ENCODE peak calls at places on chromosomes 11 and 22, in ten cellular contexts. One of them, this sample, is unnamed.

GRCh38 chr22:41383085-41383484 is 1.3 kb downstream of the TEF start:
- DNase-seq in Peyer's patch: no peak
- DNase-seq in tibial artery: no peak
- DNase-seq in lower lobe of right lung: no peak
- DNase-seq in bronchial epithelial cell: no peak
- DNase-seq in aorta: no peak
- DNase-seq in CD4-positive, CD25-positive, alpha-beta regulatory T cell: no peak
- DNase-seq in neural progenitor cell: no peak
- DNase-seq in pancreas: no peak
- DNase-seq in transverse colon: no peak
- DNase-seq in this sample: no peak

GRCh38 chr11:104619751-104620150 is 278.5 kb downstream of the CASP12 start:
- DNase-seq in Peyer's patch: no peak
- DNase-seq in neural progenitor cell: no peak
- DNase-seq in transverse colon: no peak
- DNase-seq in lower lobe of right lung: no peak
- DNase-seq in bronchial epithelial cell: no peak
- DNase-seq in pancreas: no peak
- DNase-seq in aorta: no peak
- DNase-seq in CD4-positive, CD25-positive, alpha-beta regulatory T cell: no peak
- DNase-seq in tibial artery: no peak
- DNase-seq in this sample: no peak

GRCh38 chr11:15926071-15926470 is 430.3 kb downstream of the SOX6 start:
- DNase-seq in aorta: no peak
- DNase-seq in CD4-positive, CD25-positive, alpha-beta regulatory T cell: no peak
- DNase-seq in bronchial epithelial cell: peak
- DNase-seq in neural progenitor cell: no peak
- DNase-seq in Peyer's patch: no peak
- DNase-seq in pancreas: no peak
- DNase-seq in lower lobe of right lung: no peak
- DNase-seq in tibial artery: no peak
- DNase-seq in transverse colon: no peak
- DNase-seq in this sample: no peak

GRCh38 chr11:933002-933820 is 7.5 kb downstream of the AP2A2 start:
- DNase-seq in tibial artery: no peak
- DNase-seq in bronchial epithelial cell: no peak
- DNase-seq in transverse colon: no peak
- DNase-seq in neural progenitor cell: no peak
- DNase-seq in lower lobe of right lung: no peak
- DNase-seq in Peyer's patch: no peak
- DNase-seq in pancreas: no peak
- DNase-seq in CD4-positive, CD25-positive, alpha-beta regulatory T cell: no peak
- DNase-seq in aorta: no peak
- DNase-seq in this sample: no peak

GRCh38 chr11:132300283-132300682 is 929.9 kb downstream of the NTM start:
- DNase-seq in Peyer's patch: no peak
- DNase-seq in bronchial epithelial cell: no peak
- DNase-seq in tibial artery: no peak
- DNase-seq in lower lobe of right lung: no peak
- DNase-seq in transverse colon: no peak
- DNase-seq in pancreas: no peak
- DNase-seq in aorta: no peak
- DNase-seq in neural progenitor cell: peak
- DNase-seq in CD4-positive, CD25-positive, alpha-beta regulatory T cell: no peak
- DNase-seq in this sample: no peak

GRCh38 chr11:122139595-122139866 is 23.5 kb upstream of the BLID start:
- DNase-seq in tibial artery: no peak
- DNase-seq in CD4-positive, CD25-positive, alpha-beta regulatory T cell: no peak
- DNase-seq in Peyer's patch: no peak
- DNase-seq in aorta: no peak
- DNase-seq in lower lobe of right lung: no peak
- DNase-seq in neural progenitor cell: no peak
- DNase-seq in bronchial epithelial cell: no peak
- DNase-seq in pancreas: no peak
- DNase-seq in transverse colon: no peak
- DNase-seq in this sample: no peak

GRCh38 chr11:44418438-44418795 is 108.5 kb upstream of the ALX4 start:
- DNase-seq in Peyer's patch: no peak
- DNase-seq in neural progenitor cell: no peak
- DNase-seq in lower lobe of right lung: no peak
- DNase-seq in tibial artery: no peak
- DNase-seq in CD4-positive, CD25-positive, alpha-beta regulatory T cell: no peak
- DNase-seq in pancreas: no peak
- DNase-seq in transverse colon: no peak
- DNase-seq in bronchial epithelial cell: no peak
- DNase-seq in aorta: no peak
- DNase-seq in this sample: no peak

GRCh38 chr22:24107668-24108067 is 73.6 kb upstream of the SUSD2 start:
- DNase-seq in tibial artery: peak
- DNase-seq in pancreas: no peak
- DNase-seq in neural progenitor cell: no peak
- DNase-seq in transverse colon: peak
- DNase-seq in Peyer's patch: peak
- DNase-seq in aorta: peak
- DNase-seq in bronchial epithelial cell: peak
- DNase-seq in lower lobe of right lung: peak
- DNase-seq in CD4-positive, CD25-positive, alpha-beta regulatory T cell: no peak
- DNase-seq in this sample: peak

GRCh38 chr11:44162662-44163061 is 67.2 kb downstream of the EXT2 start:
- DNase-seq in Peyer's patch: no peak
- DNase-seq in neural progenitor cell: no peak
- DNase-seq in CD4-positive, CD25-positive, alpha-beta regulatory T cell: no peak
- DNase-seq in tibial artery: no peak
- DNase-seq in lower lobe of right lung: no peak
- DNase-seq in transverse colon: no peak
- DNase-seq in aorta: no peak
- DNase-seq in bronchial epithelial cell: no peak
- DNase-seq in pancreas: no peak
- DNase-seq in this sample: no peak

GRCh38 chr11:132158091-132158490 is 787.7 kb downstream of the NTM start:
- DNase-seq in aorta: no peak
- DNase-seq in tibial artery: no peak
- DNase-seq in Peyer's patch: no peak
- DNase-seq in CD4-positive, CD25-positive, alpha-beta regulatory T cell: no peak
- DNase-seq in neural progenitor cell: peak
- DNase-seq in transverse colon: no peak
- DNase-seq in lower lobe of right lung: no peak
- DNase-seq in bronchial epithelial cell: peak
- DNase-seq in pancreas: no peak
- DNase-seq in this sample: no peak

GRCh38 chr11:125621995-125622394 is 3.0 kb upstream of the CHEK1 start:
- DNase-seq in bronchial epithelial cell: peak
- DNase-seq in pancreas: no peak
- DNase-seq in CD4-positive, CD25-positive, alpha-beta regulatory T cell: no peak
- DNase-seq in neural progenitor cell: no peak
- DNase-seq in aorta: no peak
- DNase-seq in lower lobe of right lung: no peak
- DNase-seq in Peyer's patch: no peak
- DNase-seq in transverse colon: no peak
- DNase-seq in tibial artery: no peak
- DNase-seq in this sample: no peak

DNA sequence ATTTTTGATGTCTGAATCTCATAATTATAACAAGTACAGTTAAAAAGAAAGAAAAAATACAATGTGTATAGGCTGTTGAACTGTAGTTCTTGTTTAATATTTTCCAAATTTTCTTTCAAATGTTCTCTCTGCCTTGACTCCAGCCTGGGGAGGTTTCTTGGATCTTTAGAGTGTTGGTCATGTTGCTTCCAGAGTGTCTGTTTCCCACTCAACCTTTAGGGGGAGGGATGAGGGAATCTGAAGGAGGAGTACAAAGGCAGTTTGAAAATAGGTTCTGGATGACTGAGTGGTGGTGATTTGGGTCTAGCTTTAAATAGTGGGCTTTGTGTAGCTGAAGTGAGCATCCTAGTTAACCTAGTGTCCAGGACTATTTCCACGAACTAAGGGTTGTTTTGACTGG is 2.0 kb downstream of the CTNND1 start:
- DNase-seq in bronchial epithelial cell: no peak
- DNase-seq in transverse colon: no peak
- DNase-seq in aorta: no peak
- DNase-seq in tibial artery: no peak
- DNase-seq in pancreas: no peak
- DNase-seq in neural progenitor cell: peak
- DNase-seq in lower lobe of right lung: no peak
- DNase-seq in CD4-positive, CD25-positive, alpha-beta regulatory T cell: no peak
- DNase-seq in Peyer's patch: no peak
- DNase-seq in this sample: no peak
- H3K4me3 ChIP-seq in bronchial epithelial cell: peak
- H3K4me3 ChIP-seq in transverse colon: peak
- H3K4me3 ChIP-seq in aorta: peak
- H3K4me3 ChIP-seq in tibial artery: peak
- H3K4me3 ChIP-seq in pancreas: peak
- H3K4me3 ChIP-seq in neural progenitor cell: peak
- H3K4me3 ChIP-seq in lower lobe of right lung: peak
- H3K4me3 ChIP-seq in CD4-positive, CD25-positive, alpha-beta regulatory T cell: no peak
- H3K4me3 ChIP-seq in Peyer's patch: peak
- H3K4me3 ChIP-seq in this sample: peak

DNA sequence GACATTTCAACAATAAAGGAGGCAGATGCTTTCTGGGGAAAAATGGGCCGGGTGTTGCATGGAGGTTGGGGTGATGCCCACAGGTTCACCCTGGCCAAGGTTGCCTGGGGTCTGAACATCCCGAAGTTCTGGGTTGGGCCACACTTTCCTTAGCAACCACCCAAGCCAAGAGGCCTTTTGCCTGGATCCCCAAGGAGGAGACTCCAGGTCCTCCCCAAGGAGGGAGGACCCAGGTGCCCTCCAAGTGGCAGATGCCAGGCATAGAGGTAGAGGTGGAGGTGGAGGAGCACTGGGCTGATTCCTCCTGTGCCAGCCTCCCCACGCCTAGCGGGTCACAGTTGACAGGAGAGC is 1.2 kb downstream of the CYB5R3 start:
- DNase-seq in bronchial epithelial cell: no peak
- DNase-seq in CD4-positive, CD25-positive, alpha-beta regulatory T cell: no peak
- DNase-seq in pancreas: no peak
- DNase-seq in lower lobe of right lung: no peak
- DNase-seq in aorta: no peak
- DNase-seq in transverse colon: no peak
- DNase-seq in neural progenitor cell: no peak
- DNase-seq in tibial artery: no peak
- DNase-seq in Peyer's patch: no peak
- DNase-seq in this sample: no peak
- H3K4me3 ChIP-seq in bronchial epithelial cell: peak
- H3K4me3 ChIP-seq in CD4-positive, CD25-positive, alpha-beta regulatory T cell: peak
- H3K4me3 ChIP-seq in pancreas: peak
- H3K4me3 ChIP-seq in lower lobe of right lung: peak
- H3K4me3 ChIP-seq in aorta: no peak
- H3K4me3 ChIP-seq in transverse colon: peak
- H3K4me3 ChIP-seq in neural progenitor cell: peak
- H3K4me3 ChIP-seq in tibial artery: peak
- H3K4me3 ChIP-seq in Peyer's patch: peak
- H3K4me3 ChIP-seq in this sample: peak

GRCh38 chr11:72189448-72190250 is 2.3 kb upstream of the FOLR1 start:
- DNase-seq in pancreas: no peak
- DNase-seq in lower lobe of right lung: peak
- DNase-seq in bronchial epithelial cell: no peak
- DNase-seq in neural progenitor cell: peak
- DNase-seq in aorta: no peak
- DNase-seq in Peyer's patch: no peak
- DNase-seq in CD4-positive, CD25-positive, alpha-beta regulatory T cell: no peak
- DNase-seq in tibial artery: no peak
- DNase-seq in transverse colon: no peak
- DNase-seq in this sample: peak

GRCh38 chr11:72190581-72191205 is 1.2 kb upstream of the FOLR1 start:
- DNase-seq in lower lobe of right lung: no peak
- DNase-seq in pancreas: no peak
- DNase-seq in CD4-positive, CD25-positive, alpha-beta regulatory T cell: no peak
- DNase-seq in tibial artery: no peak
- DNase-seq in aorta: no peak
- DNase-seq in neural progenitor cell: peak
- DNase-seq in bronchial epithelial cell: no peak
- DNase-seq in transverse colon: no peak
- DNase-seq in Peyer's patch: no peak
- DNase-seq in this sample: no peak

GRCh38 chr11:72195518-72195917 is 3.6 kb downstream of the FOLR1 start:
- DNase-seq in bronchial epithelial cell: no peak
- DNase-seq in transverse colon: no peak
- DNase-seq in neural progenitor cell: no peak
- DNase-seq in aorta: no peak
- DNase-seq in Peyer's patch: no peak
- DNase-seq in lower lobe of right lung: no peak
- DNase-seq in tibial artery: peak
- DNase-seq in CD4-positive, CD25-positive, alpha-beta regulatory T cell: no peak
- DNase-seq in pancreas: peak
- DNase-seq in this sample: no peak

GRCh38 chr11:72195921-72196320 is 4.0 kb downstream of the FOLR1 start:
- DNase-seq in aorta: no peak
- DNase-seq in bronchial epithelial cell: no peak
- DNase-seq in pancreas: peak
- DNase-seq in Peyer's patch: no peak
- DNase-seq in tibial artery: peak
- DNase-seq in transverse colon: no peak
- DNase-seq in neural progenitor cell: no peak
- DNase-seq in lower lobe of right lung: no peak
- DNase-seq in CD4-positive, CD25-positive, alpha-beta regulatory T cell: no peak
- DNase-seq in this sample: no peak

GRCh38 chr11:72191961-72192381 is at the start of gene FOLR1:
- DNase-seq in tibial artery: no peak
- DNase-seq in Peyer's patch: no peak
- DNase-seq in pancreas: peak
- DNase-seq in aorta: no peak
- DNase-seq in transverse colon: no peak
- DNase-seq in neural progenitor cell: peak
- DNase-seq in bronchial epithelial cell: peak
- DNase-seq in lower lobe of right lung: peak
- DNase-seq in CD4-positive, CD25-positive, alpha-beta regulatory T cell: no peak
- DNase-seq in this sample: no peak
- H3K4me3 ChIP-seq in tibial artery: no peak
- H3K4me3 ChIP-seq in Peyer's patch: no peak
- H3K4me3 ChIP-seq in pancreas: no peak
- H3K4me3 ChIP-seq in aorta: no peak
- H3K4me3 ChIP-seq in transverse colon: no peak
- H3K4me3 ChIP-seq in neural progenitor cell: no peak
- H3K4me3 ChIP-seq in bronchial epithelial cell: no peak
- H3K4me3 ChIP-seq in lower lobe of right lung: peak
- H3K4me3 ChIP-seq in CD4-positive, CD25-positive, alpha-beta regulatory T cell: no peak
- H3K4me3 ChIP-seq in this sample: no peak

DNA sequence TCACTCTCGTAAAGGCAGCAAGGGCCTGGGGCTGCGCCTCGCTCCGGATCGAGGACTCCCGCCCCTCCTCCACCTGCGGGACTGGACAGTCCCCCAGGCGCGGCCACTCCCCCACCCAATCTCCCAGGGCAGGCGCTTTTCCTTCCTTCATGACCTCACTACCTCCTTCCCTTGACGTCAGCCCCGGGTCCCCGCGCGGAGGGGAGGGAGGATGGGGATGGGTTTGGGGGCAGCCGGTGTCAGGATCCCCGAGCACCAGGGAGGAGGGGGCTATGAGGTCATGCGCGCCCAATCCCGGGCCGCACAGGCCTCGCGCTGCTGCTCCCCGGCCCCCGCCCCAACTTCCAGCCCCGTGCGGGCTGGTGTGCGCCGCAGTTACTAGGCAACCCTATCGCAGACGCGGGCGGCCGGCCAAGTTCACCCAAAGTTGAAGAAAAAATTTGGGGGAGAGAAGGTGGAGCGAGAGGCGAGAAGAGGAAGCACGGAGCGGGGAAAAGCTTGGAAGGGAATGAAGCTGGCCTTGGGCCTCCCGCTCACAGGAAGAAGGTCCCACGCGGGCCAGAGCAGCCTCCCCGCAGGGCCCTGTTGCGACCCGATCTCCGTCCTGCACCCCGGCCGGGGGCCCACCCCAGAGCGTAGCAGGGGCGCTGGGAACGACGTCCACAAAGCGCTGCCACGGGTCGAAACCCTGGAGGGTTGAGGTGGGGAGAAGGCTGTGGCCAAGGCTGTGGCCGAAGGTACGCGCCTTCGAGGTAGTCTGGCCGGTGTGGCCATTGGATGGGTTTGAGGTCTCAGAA is 8.3 kb downstream of the WT1 start:
- DNase-seq in neural progenitor cell: peak
- DNase-seq in pancreas: no peak
- DNase-seq in transverse colon: no peak
- DNase-seq in lower lobe of right lung: no peak
- DNase-seq in aorta: no peak
- DNase-seq in CD4-positive, CD25-positive, alpha-beta regulatory T cell: no peak
- DNase-seq in tibial artery: no peak
- DNase-seq in bronchial epithelial cell: no peak
- DNase-seq in Peyer's patch: no peak
- DNase-seq in this sample: peak
- H3K4me3 ChIP-seq in neural progenitor cell: peak
- H3K4me3 ChIP-seq in pancreas: no peak
- H3K4me3 ChIP-seq in transverse colon: no peak
- H3K4me3 ChIP-seq in lower lobe of right lung: no peak
- H3K4me3 ChIP-seq in aorta: no peak
- H3K4me3 ChIP-seq in CD4-positive, CD25-positive, alpha-beta regulatory T cell: no peak
- H3K4me3 ChIP-seq in tibial artery: no peak
- H3K4me3 ChIP-seq in bronchial epithelial cell: no peak
- H3K4me3 ChIP-seq in Peyer's patch: no peak
- H3K4me3 ChIP-seq in this sample: peak

This sample was measured in uterus.